ENCODE peak calls at places on chromosomes 3 and 15, in nine cellular contexts. One of them, this sample, is unnamed.

GRCh38 chr3:134643150-134643675 is 7.6 kb downstream of the KY start:
- DNase-seq in Caco-2: no peak
- DNase-seq in omental fat pad: no peak
- DNase-seq in left ventricle myocardium inferior: no peak
- DNase-seq in fibroblast of the aortic adventitia: no peak
- DNase-seq in GM10248: no peak
- DNase-seq in cardiac muscle cell: no peak
- DNase-seq in sigmoid colon: no peak
- DNase-seq in AG04450: no peak
- DNase-seq in this sample: peak; percentile 70

GRCh38 chr3:74883690-74884089 is 269.2 kb upstream of the CNTN3 start:
- DNase-seq in fibroblast of the aortic adventitia: peak; percentile 14
- DNase-seq in sigmoid colon: no peak
- DNase-seq in omental fat pad: no peak
- DNase-seq in Caco-2: no peak
- DNase-seq in AG04450: no peak
- DNase-seq in cardiac muscle cell: peak; percentile 16
- DNase-seq in left ventricle myocardium inferior: no peak
- DNase-seq in GM10248: no peak
- DNase-seq in this sample: no peak

GRCh38 chr3:174062923-174063322 is 665.4 kb downstream of the NLGN1 start:
- DNase-seq in fibroblast of the aortic adventitia: no peak
- DNase-seq in left ventricle myocardium inferior: no peak
- DNase-seq in omental fat pad: no peak
- DNase-seq in cardiac muscle cell: no peak
- DNase-seq in AG04450: no peak
- DNase-seq in sigmoid colon: no peak
- DNase-seq in GM10248: no peak
- DNase-seq in Caco-2: no peak
- DNase-seq in this sample: no peak

GRCh38 chr3:63462732-63463131 is 184.6 kb downstream of the SYNPR start:
- DNase-seq in fibroblast of the aortic adventitia: no peak
- DNase-seq in left ventricle myocardium inferior: no peak
- DNase-seq in sigmoid colon: no peak
- DNase-seq in AG04450: no peak
- DNase-seq in Caco-2: no peak
- DNase-seq in omental fat pad: no peak
- DNase-seq in GM10248: no peak
- DNase-seq in cardiac muscle cell: no peak
- DNase-seq in this sample: no peak

GRCh38 chr15:55282284-55282833 is 7.3 kb downstream of the RAB27A start:
- DNase-seq in Caco-2: no peak
- DNase-seq in omental fat pad: no peak
- DNase-seq in GM10248: no peak
- DNase-seq in fibroblast of the aortic adventitia: peak; percentile 92
- DNase-seq in cardiac muscle cell: no peak
- DNase-seq in left ventricle myocardium inferior: no peak
- DNase-seq in AG04450: no peak
- DNase-seq in sigmoid colon: no peak
- DNase-seq in this sample: no peak

GRCh38 chr3:149077638-149078037 is 8.7 kb downstream of the HLTF start:
- DNase-seq in cardiac muscle cell: peak; percentile 0
- DNase-seq in fibroblast of the aortic adventitia: peak; percentile 74
- DNase-seq in left ventricle myocardium inferior: no peak
- DNase-seq in AG04450: peak; percentile 10
- DNase-seq in sigmoid colon: no peak
- DNase-seq in GM10248: no peak
- DNase-seq in Caco-2: no peak
- DNase-seq in omental fat pad: no peak
- DNase-seq in this sample: no peak

GRCh38 chr15:74208496-74208895 is 5.9 kb upstream of the STRA6 start:
- DNase-seq in sigmoid colon: no peak
- DNase-seq in Caco-2: no peak
- DNase-seq in omental fat pad: no peak
- DNase-seq in fibroblast of the aortic adventitia: no peak
- DNase-seq in cardiac muscle cell: no peak
- DNase-seq in left ventricle myocardium inferior: no peak
- DNase-seq in AG04450: no peak
- DNase-seq in GM10248: no peak
- DNase-seq in this sample: no peak

GRCh38 chr3:115100172-115100571 is 46.9 kb downstream of the ZBTB20 start:
- DNase-seq in omental fat pad: no peak
- DNase-seq in GM10248: no peak
- DNase-seq in Caco-2: no peak
- DNase-seq in sigmoid colon: no peak
- DNase-seq in left ventricle myocardium inferior: no peak
- DNase-seq in fibroblast of the aortic adventitia: peak; percentile 78
- DNase-seq in cardiac muscle cell: peak; percentile 14
- DNase-seq in AG04450: peak; percentile 33
- DNase-seq in this sample: no peak

GRCh38 chr3:169659858-169660614 is 3.5 kb downstream of the MECOM start:
- DNase-seq in omental fat pad: no peak
- DNase-seq in sigmoid colon: no peak
- DNase-seq in AG04450: no peak
- DNase-seq in fibroblast of the aortic adventitia: peak; percentile 67
- DNase-seq in left ventricle myocardium inferior: no peak
- DNase-seq in cardiac muscle cell: no peak
- DNase-seq in Caco-2: no peak
- DNase-seq in GM10248: no peak
- DNase-seq in this sample: no peak

GRCh38 chr15:63374686-63375520 is 6.7 kb downstream of the CA12 start:
- DNase-seq in cardiac muscle cell: peak; percentile 48
- DNase-seq in AG04450: peak; percentile 49
- DNase-seq in GM10248: no peak
- DNase-seq in fibroblast of the aortic adventitia: peak; percentile 80
- DNase-seq in Caco-2: no peak
- DNase-seq in left ventricle myocardium inferior: peak; percentile 31
- DNase-seq in omental fat pad: no peak
- DNase-seq in sigmoid colon: no peak
- DNase-seq in this sample: no peak

GRCh38 chr3:65411367-65411766 is 627.4 kb downstream of the MAGI1 start:
- DNase-seq in sigmoid colon: no peak
- DNase-seq in cardiac muscle cell: no peak
- DNase-seq in omental fat pad: no peak
- DNase-seq in fibroblast of the aortic adventitia: no peak
- DNase-seq in Caco-2: no peak
- DNase-seq in AG04450: no peak
- DNase-seq in GM10248: no peak
- DNase-seq in left ventricle myocardium inferior: no peak
- DNase-seq in this sample: no peak

GRCh38 chr3:65408531-65409181 is 630.1 kb downstream of the MAGI1 start:
- DNase-seq in omental fat pad: no peak
- DNase-seq in sigmoid colon: no peak
- DNase-seq in Caco-2: no peak
- DNase-seq in cardiac muscle cell: no peak
- DNase-seq in fibroblast of the aortic adventitia: no peak
- DNase-seq in GM10248: no peak
- DNase-seq in AG04450: no peak
- DNase-seq in left ventricle myocardium inferior: no peak
- DNase-seq in this sample: no peak

DNA sequence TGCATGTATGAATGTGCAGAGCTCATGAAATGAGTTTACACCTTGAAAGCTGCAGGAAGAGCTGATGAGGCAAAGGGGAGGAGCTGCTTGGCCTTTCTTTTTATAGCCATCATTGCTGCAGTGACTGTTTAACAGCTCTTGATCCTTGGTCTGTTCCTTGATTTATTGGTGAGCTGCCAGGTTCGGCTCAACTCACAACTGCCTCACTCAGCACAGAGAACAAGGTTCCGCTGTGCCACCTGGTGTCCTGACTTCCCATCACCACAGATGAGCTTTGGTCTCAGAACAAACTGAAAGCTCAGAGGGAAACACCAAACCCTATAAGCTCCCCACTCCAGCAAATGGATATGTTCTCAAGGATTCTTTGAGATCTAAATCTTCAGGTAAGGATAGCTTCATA is 626.1 kb downstream of the MAGI1 start:
- DNase-seq in Caco-2: peak; percentile 50
- DNase-seq in fibroblast of the aortic adventitia: no peak
- DNase-seq in cardiac muscle cell: peak; percentile 70
- DNase-seq in left ventricle myocardium inferior: peak; percentile 33
- DNase-seq in omental fat pad: no peak
- DNase-seq in sigmoid colon: peak; percentile 90
- DNase-seq in GM10248: no peak
- DNase-seq in AG04450: no peak
- DNase-seq in this sample: no peak
- TF ChIP-seq CTCF in Caco-2: no peak
- TF ChIP-seq CTCF in fibroblast of the aortic adventitia: no peak
- TF ChIP-seq CTCF in cardiac muscle cell: no peak
- TF ChIP-seq CTCF in left ventricle myocardium inferior: peak; percentile 54
- TF ChIP-seq CTCF in omental fat pad: no peak
- TF ChIP-seq CTCF in sigmoid colon: peak; percentile 39
- TF ChIP-seq CTCF in GM10248: no peak
- TF ChIP-seq CTCF in AG04450: no peak
- TF ChIP-seq CTCF in this sample: no peak

DNA sequence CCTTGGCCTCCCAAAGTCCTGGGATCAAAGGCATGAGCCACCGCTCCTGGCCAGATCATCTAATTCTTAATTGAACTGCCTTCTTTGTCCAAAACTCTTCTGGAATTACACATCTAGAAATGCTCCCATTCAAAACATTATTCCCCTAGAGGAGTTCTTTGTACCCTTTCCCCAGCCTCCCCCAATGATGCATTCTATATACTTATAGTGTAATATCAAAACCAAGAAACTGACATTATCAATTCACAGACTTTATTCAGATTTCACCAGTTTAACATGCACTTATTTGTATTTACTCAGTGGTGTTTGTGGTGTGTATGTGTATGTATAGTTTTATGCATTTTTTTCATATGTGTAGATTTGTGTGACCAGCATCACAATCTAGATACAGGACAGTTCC is 85.0 kb downstream of the PTPRG start:
- DNase-seq in sigmoid colon: no peak
- DNase-seq in GM10248: no peak
- DNase-seq in left ventricle myocardium inferior: no peak
- DNase-seq in Caco-2: no peak
- DNase-seq in AG04450: no peak
- DNase-seq in fibroblast of the aortic adventitia: no peak
- DNase-seq in cardiac muscle cell: no peak
- DNase-seq in omental fat pad: no peak
- DNase-seq in this sample: no peak
- TF ChIP-seq CTCF in sigmoid colon: no peak
- TF ChIP-seq CTCF in GM10248: no peak
- TF ChIP-seq CTCF in left ventricle myocardium inferior: no peak
- TF ChIP-seq CTCF in Caco-2: no peak
- TF ChIP-seq CTCF in AG04450: no peak
- TF ChIP-seq CTCF in fibroblast of the aortic adventitia: no peak
- TF ChIP-seq CTCF in cardiac muscle cell: no peak
- TF ChIP-seq CTCF in omental fat pad: no peak
- TF ChIP-seq CTCF in this sample: no peak

GRCh38 chr3:11136116-11136515 is 18.2 kb upstream of the HRH1 start:
- DNase-seq in fibroblast of the aortic adventitia: peak; percentile 78
- DNase-seq in omental fat pad: no peak
- DNase-seq in GM10248: no peak
- DNase-seq in AG04450: no peak
- DNase-seq in Caco-2: no peak
- DNase-seq in left ventricle myocardium inferior: no peak
- DNase-seq in cardiac muscle cell: no peak
- DNase-seq in sigmoid colon: no peak
- DNase-seq in this sample: no peak

GRCh38 chr3:11137627-11137959 is 16.7 kb upstream of the HRH1 start:
- DNase-seq in omental fat pad: no peak
- DNase-seq in AG04450: no peak
- DNase-seq in GM10248: no peak
- DNase-seq in sigmoid colon: no peak
- DNase-seq in fibroblast of the aortic adventitia: no peak
- DNase-seq in Caco-2: no peak
- DNase-seq in cardiac muscle cell: no peak
- DNase-seq in left ventricle myocardium inferior: no peak
- DNase-seq in this sample: no peak

GRCh38 chr3:11140054-11140712 is 14.1 kb upstream of the HRH1 start:
- DNase-seq in cardiac muscle cell: no peak
- DNase-seq in sigmoid colon: no peak
- DNase-seq in AG04450: no peak
- DNase-seq in left ventricle myocardium inferior: no peak
- DNase-seq in omental fat pad: no peak
- DNase-seq in Caco-2: peak; percentile 38
- DNase-seq in fibroblast of the aortic adventitia: peak; percentile 89
- DNase-seq in GM10248: peak; percentile 56
- DNase-seq in this sample: no peak

GRCh38 chr3:11136871-11137626 is 17.2 kb upstream of the HRH1 start:
- DNase-seq in omental fat pad: peak; percentile 54
- DNase-seq in sigmoid colon: peak; percentile 92
- DNase-seq in left ventricle myocardium inferior: no peak
- DNase-seq in Caco-2: peak; percentile 61
- DNase-seq in GM10248: no peak
- DNase-seq in AG04450: peak; percentile 100
- DNase-seq in fibroblast of the aortic adventitia: peak; percentile 100
- DNase-seq in cardiac muscle cell: no peak
- DNase-seq in this sample: no peak

DNA sequence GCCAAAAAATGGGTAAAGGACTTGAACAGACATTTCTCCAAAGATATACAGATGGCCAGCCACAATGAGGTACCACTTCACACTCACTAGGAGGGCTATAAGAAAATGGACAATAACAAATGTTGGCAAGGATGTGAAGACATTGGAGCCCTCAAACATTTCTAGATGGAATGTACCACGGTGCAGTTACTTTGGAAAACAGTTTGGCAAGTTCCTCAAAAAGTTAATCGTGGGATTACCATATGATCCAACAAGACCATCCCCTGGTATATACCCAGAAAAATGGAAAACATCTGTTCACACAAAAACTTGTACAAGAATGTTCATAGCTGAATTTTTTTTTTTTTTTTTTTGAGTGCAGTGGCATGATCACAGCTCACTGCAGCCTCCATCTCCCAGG is 15.9 kb upstream of the HRH1 start:
- DNase-seq in sigmoid colon: no peak
- DNase-seq in cardiac muscle cell: no peak
- DNase-seq in GM10248: no peak
- DNase-seq in Caco-2: no peak
- DNase-seq in left ventricle myocardium inferior: no peak
- DNase-seq in AG04450: no peak
- DNase-seq in omental fat pad: no peak
- DNase-seq in fibroblast of the aortic adventitia: peak; percentile 16
- DNase-seq in this sample: no peak
- TF ChIP-seq CTCF in sigmoid colon: no peak
- TF ChIP-seq CTCF in cardiac muscle cell: no peak
- TF ChIP-seq CTCF in GM10248: no peak
- TF ChIP-seq CTCF in Caco-2: no peak
- TF ChIP-seq CTCF in left ventricle myocardium inferior: no peak
- TF ChIP-seq CTCF in AG04450: no peak
- TF ChIP-seq CTCF in omental fat pad: no peak
- TF ChIP-seq CTCF in fibroblast of the aortic adventitia: no peak
- TF ChIP-seq CTCF in this sample: no peak

DNA sequence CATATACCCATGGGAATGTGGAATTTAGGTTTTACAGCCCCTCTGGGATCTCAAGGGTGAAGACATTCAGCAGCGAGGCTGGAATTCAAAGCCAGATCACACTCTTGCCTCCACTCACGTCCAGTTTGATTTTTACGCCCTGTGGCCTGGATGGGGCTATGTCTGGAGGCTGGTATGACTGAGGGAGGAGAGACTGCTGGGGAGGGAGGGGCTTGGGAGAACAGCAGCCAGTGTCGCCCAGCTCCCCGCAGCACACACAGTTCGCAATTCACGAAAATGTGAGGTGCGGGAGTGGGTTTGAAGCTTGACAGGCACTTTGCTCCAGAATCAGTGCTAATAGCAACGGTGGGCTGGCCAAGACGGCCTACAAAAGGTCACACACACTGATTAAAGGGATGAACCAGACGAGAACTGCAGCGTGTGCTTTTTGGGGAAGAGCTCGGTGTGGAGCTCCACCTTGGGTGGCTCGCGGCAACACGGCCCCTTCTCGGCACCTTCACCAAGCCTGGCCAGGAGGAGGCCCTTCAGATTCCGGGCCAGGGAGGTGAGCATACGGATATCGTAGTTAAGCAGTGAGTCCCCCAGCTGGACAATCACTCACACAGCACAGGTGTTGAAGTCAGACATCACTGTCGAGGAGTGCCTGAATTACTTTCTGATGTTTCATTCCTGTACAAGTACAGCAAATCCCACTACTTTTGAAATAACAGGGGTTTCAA is 16.4 kb downstream of the EHD4 start:
- DNase-seq in sigmoid colon: no peak
- DNase-seq in omental fat pad: no peak
- DNase-seq in AG04450: no peak
- DNase-seq in Caco-2: no peak
- DNase-seq in cardiac muscle cell: peak; percentile 77
- DNase-seq in GM10248: no peak
- DNase-seq in left ventricle myocardium inferior: no peak
- DNase-seq in fibroblast of the aortic adventitia: no peak
- DNase-seq in this sample: peak; percentile 64
- TF ChIP-seq CTCF in sigmoid colon: no peak
- TF ChIP-seq CTCF in omental fat pad: no peak
- TF ChIP-seq CTCF in AG04450: no peak
- TF ChIP-seq CTCF in Caco-2: peak; percentile 25
- TF ChIP-seq CTCF in cardiac muscle cell: no peak
- TF ChIP-seq CTCF in GM10248: peak; percentile 1
- TF ChIP-seq CTCF in left ventricle myocardium inferior: peak; percentile 28
- TF ChIP-seq CTCF in fibroblast of the aortic adventitia: no peak
- TF ChIP-seq CTCF in this sample: no peak